ENCODE peak calls at places on chromosomes 5 and 9, in six cellular contexts. One of them, this sample, is unnamed.
A peak's percentile ranks its signal among the peaks of the same experiment; 100 is the strongest.

GRCh38 chr9:92608221-92609141 is 61.5 kb downstream of the IPPK start:
- DNase-seq in CD8-positive, alpha-beta T cell: no peak
- DNase-seq in CD8-positive, alpha-beta memory T cell: no peak
- DNase-seq in neuronal stem cell: no peak
- DNase-seq in GM12878: no peak
- DNase-seq in neural progenitor cell: no peak
- DNase-seq in this sample: no peak

GRCh38 chr9:122015165-122015821 is 77.8 kb downstream of the TTLL11 start:
- DNase-seq in CD8-positive, alpha-beta T cell: no peak
- DNase-seq in CD8-positive, alpha-beta memory T cell: no peak
- DNase-seq in neuronal stem cell: no peak
- DNase-seq in GM12878: no peak
- DNase-seq in neural progenitor cell: no peak
- DNase-seq in this sample: no peak

GRCh38 chr5:122707796-122708195 is 67.1 kb upstream of the SNX2 start:
- DNase-seq in CD8-positive, alpha-beta T cell: no peak
- DNase-seq in CD8-positive, alpha-beta memory T cell: no peak
- DNase-seq in neuronal stem cell: no peak
- DNase-seq in GM12878: no peak
- DNase-seq in neural progenitor cell: no peak
- DNase-seq in this sample: no peak

GRCh38 chr9:99030082-99030481 is 74.8 kb upstream of the TGFBR1 start:
- DNase-seq in CD8-positive, alpha-beta T cell: no peak
- DNase-seq in CD8-positive, alpha-beta memory T cell: no peak
- DNase-seq in neuronal stem cell: no peak
- DNase-seq in GM12878: no peak
- DNase-seq in neural progenitor cell: no peak
- DNase-seq in this sample: no peak

GRCh38 chr5:1001406-1002270 is 7.0 kb upstream of the NKD2 start:
- DNase-seq in CD8-positive, alpha-beta T cell: no peak
- DNase-seq in CD8-positive, alpha-beta memory T cell: no peak
- DNase-seq in neuronal stem cell: no peak
- DNase-seq in GM12878: no peak
- DNase-seq in neural progenitor cell: no peak
- DNase-seq in this sample: no peak

GRCh38 chr5:68196876-68197275 is 18.7 kb upstream of the PIK3R1 start:
- DNase-seq in CD8-positive, alpha-beta T cell: no peak
- DNase-seq in CD8-positive, alpha-beta memory T cell: no peak
- DNase-seq in neuronal stem cell: no peak
- DNase-seq in GM12878: peak; percentile 67
- DNase-seq in neural progenitor cell: no peak
- DNase-seq in this sample: no peak

GRCh38 chr9:109910616-109911568 is 130.9 kb downstream of the PALM2AKAP2 start:
- DNase-seq in CD8-positive, alpha-beta T cell: no peak
- DNase-seq in CD8-positive, alpha-beta memory T cell: no peak
- DNase-seq in neuronal stem cell: no peak
- DNase-seq in GM12878: no peak
- DNase-seq in neural progenitor cell: no peak
- DNase-seq in this sample: no peak

GRCh38 chr9:15293727-15294405 is 13.2 kb downstream of the TTC39B start:
- DNase-seq in CD8-positive, alpha-beta T cell: no peak
- DNase-seq in CD8-positive, alpha-beta memory T cell: peak; percentile 64
- DNase-seq in neuronal stem cell: no peak
- DNase-seq in GM12878: no peak
- DNase-seq in neural progenitor cell: no peak
- DNase-seq in this sample: no peak

GRCh38 chr9:99466787-99467186 is 244.7 kb downstream of the SEC61B start:
- DNase-seq in CD8-positive, alpha-beta T cell: no peak
- DNase-seq in CD8-positive, alpha-beta memory T cell: no peak
- DNase-seq in neuronal stem cell: no peak
- DNase-seq in GM12878: no peak
- DNase-seq in neural progenitor cell: no peak
- DNase-seq in this sample: no peak

GRCh38 chr5:180018661-180019060 is 52.9 kb downstream of the RNF130 start:
- DNase-seq in CD8-positive, alpha-beta T cell: no peak
- DNase-seq in CD8-positive, alpha-beta memory T cell: no peak
- DNase-seq in neuronal stem cell: no peak
- DNase-seq in GM12878: no peak
- DNase-seq in neural progenitor cell: no peak
- DNase-seq in this sample: no peak

GRCh38 chr9:94623253-94623652 is 16.1 kb downstream of the FBP1 start:
- DNase-seq in CD8-positive, alpha-beta T cell: no peak
- DNase-seq in CD8-positive, alpha-beta memory T cell: no peak
- DNase-seq in neuronal stem cell: peak; percentile 39
- DNase-seq in GM12878: no peak
- DNase-seq in neural progenitor cell: peak; percentile 70
- DNase-seq in this sample: no peak

GRCh38 chr5:72151646-72152045 is 44.4 kb downstream of the MAP1B start:
- DNase-seq in CD8-positive, alpha-beta T cell: no peak
- DNase-seq in CD8-positive, alpha-beta memory T cell: no peak
- DNase-seq in neuronal stem cell: no peak
- DNase-seq in GM12878: no peak
- DNase-seq in neural progenitor cell: no peak
- DNase-seq in this sample: no peak

GRCh38 chr5:14900661-14901461 is 29.3 kb upstream of the ANKH start:
- DNase-seq in CD8-positive, alpha-beta T cell: no peak
- DNase-seq in CD8-positive, alpha-beta memory T cell: no peak
- DNase-seq in neuronal stem cell: no peak
- DNase-seq in GM12878: no peak
- DNase-seq in neural progenitor cell: no peak
- DNase-seq in this sample: no peak

GRCh38 chr9:124766326-124766725 is 4.8 kb downstream of the NR6A1 start:
- DNase-seq in CD8-positive, alpha-beta T cell: no peak
- DNase-seq in CD8-positive, alpha-beta memory T cell: no peak
- DNase-seq in neuronal stem cell: no peak
- DNase-seq in GM12878: no peak
- DNase-seq in neural progenitor cell: no peak
- DNase-seq in this sample: no peak

GRCh38 chr5:77640577-77641396 is 2.3 kb upstream of the OTP start:
- DNase-seq in CD8-positive, alpha-beta T cell: no peak
- DNase-seq in CD8-positive, alpha-beta memory T cell: no peak
- DNase-seq in neuronal stem cell: no peak
- DNase-seq in GM12878: no peak
- DNase-seq in neural progenitor cell: peak; percentile 64
- DNase-seq in this sample: no peak

GRCh38 chr9:133457233-133457632 is 2.5 kb upstream of the CACFD1 start:
- DNase-seq in CD8-positive, alpha-beta T cell: no peak
- DNase-seq in CD8-positive, alpha-beta memory T cell: no peak
- DNase-seq in neuronal stem cell: no peak
- DNase-seq in GM12878: no peak
- DNase-seq in neural progenitor cell: no peak
- DNase-seq in this sample: no peak

GRCh38 chr9:132141948-132142594 is 19.8 kb upstream of the NTNG2 start:
- DNase-seq in CD8-positive, alpha-beta T cell: no peak
- DNase-seq in CD8-positive, alpha-beta memory T cell: no peak
- DNase-seq in neuronal stem cell: no peak
- DNase-seq in GM12878: no peak
- DNase-seq in neural progenitor cell: peak; percentile 33
- DNase-seq in this sample: no peak

GRCh38 chr9:91047529-91047928 is 245.9 kb downstream of the SYK start:
- DNase-seq in CD8-positive, alpha-beta T cell: no peak
- DNase-seq in CD8-positive, alpha-beta memory T cell: peak; percentile 45
- DNase-seq in neuronal stem cell: no peak
- DNase-seq in GM12878: no peak
- DNase-seq in neural progenitor cell: no peak
- DNase-seq in this sample: no peak

GRCh38 chr9:115400801-115401200 is 282.8 kb upstream of the TNC start:
- DNase-seq in CD8-positive, alpha-beta T cell: no peak
- DNase-seq in CD8-positive, alpha-beta memory T cell: no peak
- DNase-seq in neuronal stem cell: no peak
- DNase-seq in GM12878: no peak
- DNase-seq in neural progenitor cell: no peak
- DNase-seq in this sample: no peak

GRCh38 chr5:34411470-34412346 is 244.4 kb upstream of the RAI14 start:
- DNase-seq in CD8-positive, alpha-beta T cell: no peak
- DNase-seq in CD8-positive, alpha-beta memory T cell: no peak
- DNase-seq in neuronal stem cell: no peak
- DNase-seq in GM12878: no peak
- DNase-seq in neural progenitor cell: peak; percentile 21
- DNase-seq in this sample: peak; percentile 81

GRCh38 chr5:6384856-6385255 is 6.5 kb upstream of the MED10 start:
- DNase-seq in CD8-positive, alpha-beta T cell: no peak
- DNase-seq in CD8-positive, alpha-beta memory T cell: no peak
- DNase-seq in neuronal stem cell: no peak
- DNase-seq in GM12878: no peak
- DNase-seq in neural progenitor cell: no peak
- DNase-seq in this sample: no peak

GRCh38 chr5:77322406-77322805 is 111.9 kb downstream of the PDE8B start:
- DNase-seq in CD8-positive, alpha-beta T cell: no peak
- DNase-seq in CD8-positive, alpha-beta memory T cell: no peak
- DNase-seq in neuronal stem cell: no peak
- DNase-seq in GM12878: no peak
- DNase-seq in neural progenitor cell: no peak
- DNase-seq in this sample: no peak

DNA sequence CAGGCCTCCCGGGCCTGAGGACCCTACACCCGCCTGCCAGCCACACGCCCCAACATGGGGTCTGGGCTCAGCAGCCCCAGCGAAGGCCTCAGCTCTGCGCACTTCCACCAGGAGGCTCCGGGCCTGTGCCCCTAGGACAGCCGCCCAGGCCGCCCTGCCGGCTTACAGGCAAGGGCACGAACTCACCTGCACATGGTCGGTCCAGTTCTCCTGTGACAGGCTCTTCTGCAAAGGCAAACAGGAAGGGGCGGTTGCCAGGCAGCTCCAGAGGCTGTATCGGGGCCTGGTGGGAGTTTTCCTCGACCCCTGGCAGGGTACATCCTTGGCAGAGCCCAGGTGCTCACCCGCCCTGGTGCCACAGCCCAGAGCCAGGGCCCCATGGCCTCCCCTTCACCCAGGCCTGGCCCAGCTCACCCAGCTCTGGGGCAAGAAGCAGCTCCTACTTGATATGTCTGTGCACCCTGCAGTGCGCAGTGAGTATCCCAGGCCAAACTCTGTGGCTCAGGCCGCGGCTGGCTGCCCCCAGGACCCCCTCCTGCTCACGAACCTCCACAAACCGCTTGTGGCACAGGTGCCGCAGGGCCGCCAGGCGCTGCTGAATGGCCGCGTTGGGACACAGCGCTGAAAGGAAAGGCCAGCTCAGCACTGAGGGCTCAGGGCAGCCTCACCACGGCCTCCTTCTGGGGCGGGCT is 52.2 kb upstream of the NRARP start:
- DNase-seq in CD8-positive, alpha-beta T cell: no peak
- DNase-seq in CD8-positive, alpha-beta memory T cell: no peak
- DNase-seq in neuronal stem cell: no peak
- DNase-seq in GM12878: no peak
- DNase-seq in neural progenitor cell: no peak
- DNase-seq in this sample: no peak
- H3K9me3 ChIP-seq in CD8-positive, alpha-beta T cell: peaks cover 5% of the 10 kb centered on the region
- H3K9me3 ChIP-seq in CD8-positive, alpha-beta memory T cell: peaks cover 6% of the 10 kb centered on the region
- H3K9me3 ChIP-seq in neuronal stem cell: peaks cover 24% of the 10 kb centered on the region
- H3K9me3 ChIP-seq in GM12878: peaks cover 13% of the 10 kb centered on the region
- H3K9me3 ChIP-seq in neural progenitor cell: peaks cover 5% of the 10 kb centered on the region
- H3K9me3 ChIP-seq in this sample: peaks cover 6% of the 10 kb centered on the region

DNA sequence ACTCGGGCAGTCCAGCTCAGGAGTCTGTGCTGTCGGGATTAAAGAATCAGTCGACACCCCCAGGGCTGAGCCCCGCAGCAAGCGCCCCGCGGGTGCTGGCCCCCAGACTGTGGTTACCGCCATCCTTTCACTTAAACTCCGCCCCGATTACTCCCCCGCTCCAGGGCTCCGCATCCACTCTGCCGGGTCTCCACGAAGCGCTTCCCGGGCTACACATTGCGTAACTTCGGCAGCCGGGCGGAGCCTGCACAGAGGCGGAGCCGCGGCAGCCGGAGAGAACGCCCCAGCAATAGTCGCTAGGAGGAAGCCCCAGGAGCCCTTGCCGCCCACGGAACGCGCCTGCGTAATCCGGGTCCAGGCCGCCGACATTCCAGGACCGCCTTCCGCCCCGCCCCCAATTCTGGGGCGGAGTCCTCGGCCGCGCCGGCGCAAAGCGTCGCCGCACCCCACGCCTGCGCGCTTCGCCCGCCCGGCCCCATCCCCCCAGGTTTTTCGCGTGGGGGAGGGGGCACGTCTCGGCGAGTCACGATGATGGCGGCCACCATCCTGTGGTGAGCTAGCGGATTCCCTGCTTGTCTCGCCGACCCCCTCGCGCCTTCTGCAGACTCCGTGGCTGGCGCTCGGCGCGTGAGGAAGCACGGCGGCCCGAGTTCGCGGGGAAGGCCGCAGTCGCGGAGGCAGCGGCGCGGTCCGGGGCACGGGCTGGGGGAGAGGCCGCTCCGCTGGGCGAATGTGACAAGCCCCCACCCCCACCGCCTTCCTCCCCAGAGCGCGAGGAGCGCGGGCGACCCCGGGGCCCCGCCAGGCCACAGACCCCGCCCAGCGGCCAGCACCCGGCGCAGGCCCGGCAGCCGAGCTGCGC is at the start of gene RAD23B:
- DNase-seq in CD8-positive, alpha-beta T cell: peak; percentile 97
- DNase-seq in CD8-positive, alpha-beta memory T cell: peak; percentile 99
- DNase-seq in neuronal stem cell: peak; percentile 98
- DNase-seq in GM12878: peak; percentile 88
- DNase-seq in neural progenitor cell: peak; percentile 99
- DNase-seq in this sample: peak; percentile 85
- H3K9me3 ChIP-seq in CD8-positive, alpha-beta T cell: no peaks in the 10 kb centered on the region
- H3K9me3 ChIP-seq in CD8-positive, alpha-beta memory T cell: no peaks in the 10 kb centered on the region
- H3K9me3 ChIP-seq in neuronal stem cell: no peaks in the 10 kb centered on the region
- H3K9me3 ChIP-seq in GM12878: no peaks in the 10 kb centered on the region
- H3K9me3 ChIP-seq in neural progenitor cell: no peaks in the 10 kb centered on the region
- H3K9me3 ChIP-seq in this sample: no peaks in the 10 kb centered on the region

DNA sequence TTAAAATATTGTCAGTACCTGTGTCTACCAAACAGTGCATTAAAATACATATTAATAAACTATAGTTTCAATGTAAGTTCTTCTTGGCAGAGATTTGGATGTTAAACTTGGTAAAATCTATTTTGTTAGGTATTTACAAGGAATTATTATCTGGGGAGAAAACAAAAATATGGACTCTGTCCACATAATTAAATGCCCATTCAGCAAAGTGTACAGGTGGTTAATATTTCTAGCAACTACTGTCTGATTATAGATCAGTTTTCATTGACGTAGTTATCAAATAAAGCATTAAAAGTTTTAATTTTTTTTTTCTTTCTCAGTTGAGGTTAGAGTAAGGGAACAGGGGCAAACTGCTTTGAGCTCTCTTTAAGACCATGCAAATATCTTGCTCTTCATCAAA is 88.9 kb downstream of the NNT start:
- DNase-seq in CD8-positive, alpha-beta T cell: no peak
- DNase-seq in CD8-positive, alpha-beta memory T cell: no peak
- DNase-seq in neuronal stem cell: no peak
- DNase-seq in GM12878: no peak
- DNase-seq in neural progenitor cell: no peak
- DNase-seq in this sample: no peak
- H3K9me3 ChIP-seq in CD8-positive, alpha-beta T cell: peaks cover 4% of the 10 kb centered on the region
- H3K9me3 ChIP-seq in CD8-positive, alpha-beta memory T cell: peaks cover 4% of the 10 kb centered on the region
- H3K9me3 ChIP-seq in neuronal stem cell: peaks cover 7% of the 10 kb centered on the region
- H3K9me3 ChIP-seq in GM12878: peaks cover 11% of the 10 kb centered on the region
- H3K9me3 ChIP-seq in neural progenitor cell: no peaks in the 10 kb centered on the region
- H3K9me3 ChIP-seq in this sample: no peaks in the 10 kb centered on the region

DNA sequence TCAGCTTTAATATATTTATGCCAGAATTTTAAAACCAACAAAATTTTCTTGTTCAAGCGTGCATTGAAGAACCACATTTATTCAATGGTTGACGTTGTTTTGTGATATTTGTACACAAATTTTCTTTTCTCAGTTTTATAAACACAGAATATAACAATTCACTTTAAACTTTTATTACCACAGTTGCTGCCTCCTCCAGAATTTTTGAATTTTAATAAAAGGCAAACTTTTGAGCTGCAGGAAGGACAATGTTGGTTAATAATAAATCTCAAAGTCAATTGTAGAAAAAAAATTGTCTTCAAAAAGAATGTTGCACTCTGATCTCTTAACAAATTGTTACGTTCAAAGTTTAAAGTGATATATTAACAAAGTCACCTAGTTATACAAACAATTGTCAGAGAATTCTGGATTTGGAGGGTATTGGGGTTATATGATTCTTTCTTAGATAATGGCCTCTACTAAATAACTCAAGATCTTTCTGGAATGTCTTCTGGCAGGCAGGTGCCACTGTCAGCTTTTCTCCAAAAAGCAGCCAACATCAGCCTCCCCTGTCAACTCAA is 60.5 kb downstream of the BAAT start:
- DNase-seq in CD8-positive, alpha-beta T cell: no peak
- DNase-seq in CD8-positive, alpha-beta memory T cell: no peak
- DNase-seq in neuronal stem cell: no peak
- DNase-seq in GM12878: no peak
- DNase-seq in neural progenitor cell: no peak
- DNase-seq in this sample: no peak
- H3K9me3 ChIP-seq in CD8-positive, alpha-beta T cell: no peaks in the 10 kb centered on the region
- H3K9me3 ChIP-seq in CD8-positive, alpha-beta memory T cell: no peaks in the 10 kb centered on the region
- H3K9me3 ChIP-seq in neuronal stem cell: no peaks in the 10 kb centered on the region
- H3K9me3 ChIP-seq in GM12878: no peaks in the 10 kb centered on the region
- H3K9me3 ChIP-seq in neural progenitor cell: no peaks in the 10 kb centered on the region
- H3K9me3 ChIP-seq in this sample: no peaks in the 10 kb centered on the region